ENCODE peak calls at places on chromosomes 7 and 10, in eight cellular contexts. One of them, this sample, is unnamed.

GRCh38 chr7:23808421-23808820 is 98.4 kb downstream of the STK31 start:
- DNase-seq in heart right ventricle: no peak
- DNase-seq in testis: no peak
- DNase-seq in omental fat pad: no peak
- DNase-seq in A549: no peak
- DNase-seq in Panc1: no peak
- DNase-seq in ovary: no peak
- DNase-seq in IMR-90: no peak
- DNase-seq in this sample: no peak

GRCh38 chr7:70797109-70797514 is 334.8 kb upstream of the GALNT17 start:
- DNase-seq in testis: no peak
- DNase-seq in ovary: no peak
- DNase-seq in A549: no peak
- DNase-seq in heart right ventricle: no peak
- DNase-seq in Panc1: no peak
- DNase-seq in omental fat pad: no peak
- DNase-seq in IMR-90: no peak
- DNase-seq in this sample: no peak

GRCh38 chr7:121160150-121161008 is 168.4 kb upstream of the WNT16 start:
- DNase-seq in ovary: no peak
- DNase-seq in IMR-90: no peak
- DNase-seq in omental fat pad: no peak
- DNase-seq in testis: no peak
- DNase-seq in A549: no peak
- DNase-seq in Panc1: no peak
- DNase-seq in heart right ventricle: no peak
- DNase-seq in this sample: no peak

GRCh38 chr10:118958984-118959916 is 70.3 kb upstream of the NANOS1 start:
- DNase-seq in omental fat pad: no peak
- DNase-seq in A549: peak; percentile 61
- DNase-seq in IMR-90: peak; percentile 25
- DNase-seq in ovary: no peak
- DNase-seq in Panc1: no peak
- DNase-seq in testis: peak; percentile 88
- DNase-seq in heart right ventricle: peak; percentile 53
- DNase-seq in this sample: peak; percentile 66

GRCh38 chr7:78383096-78383495 is 584.5 kb downstream of the PHTF2 start:
- DNase-seq in A549: no peak
- DNase-seq in omental fat pad: no peak
- DNase-seq in Panc1: no peak
- DNase-seq in testis: no peak
- DNase-seq in IMR-90: no peak
- DNase-seq in heart right ventricle: no peak
- DNase-seq in ovary: no peak
- DNase-seq in this sample: no peak

GRCh38 chr7:32522746-32523145 is 27.5 kb downstream of the AVL9 start:
- DNase-seq in heart right ventricle: no peak
- DNase-seq in ovary: no peak
- DNase-seq in IMR-90: no peak
- DNase-seq in testis: no peak
- DNase-seq in Panc1: no peak
- DNase-seq in A549: no peak
- DNase-seq in omental fat pad: no peak
- DNase-seq in this sample: no peak

GRCh38 chr7:55570939-55571338 is 1.4 kb downstream of the VOPP1 start:
- DNase-seq in A549: no peak
- DNase-seq in testis: no peak
- DNase-seq in IMR-90: peak; percentile 84
- DNase-seq in Panc1: no peak
- DNase-seq in heart right ventricle: no peak
- DNase-seq in ovary: no peak
- DNase-seq in omental fat pad: no peak
- DNase-seq in this sample: no peak

GRCh38 chr10:5829267-5829666 is 16.0 kb upstream of the GDI2 start:
- DNase-seq in IMR-90: no peak
- DNase-seq in A549: no peak
- DNase-seq in Panc1: no peak
- DNase-seq in ovary: no peak
- DNase-seq in testis: no peak
- DNase-seq in omental fat pad: no peak
- DNase-seq in heart right ventricle: no peak
- DNase-seq in this sample: no peak

GRCh38 chr10:19788075-19788686 is 28.1 kb upstream of the PLXDC2 start:
- DNase-seq in A549: no peak
- DNase-seq in omental fat pad: peak; percentile 28
- DNase-seq in Panc1: peak; percentile 25
- DNase-seq in IMR-90: peak; percentile 73
- DNase-seq in ovary: no peak
- DNase-seq in heart right ventricle: no peak
- DNase-seq in testis: peak; percentile 76
- DNase-seq in this sample: no peak

GRCh38 chr10:114683593-114683992 is 25.5 kb upstream of the ABLIM1 start:
- DNase-seq in testis: no peak
- DNase-seq in A549: no peak
- DNase-seq in Panc1: no peak
- DNase-seq in IMR-90: no peak
- DNase-seq in heart right ventricle: peak; percentile 25
- DNase-seq in omental fat pad: no peak
- DNase-seq in ovary: no peak
- DNase-seq in this sample: no peak

GRCh38 chr10:63229192-63229591 is 96.1 kb downstream of the NRBF2 start:
- DNase-seq in ovary: no peak
- DNase-seq in A549: no peak
- DNase-seq in IMR-90: no peak
- DNase-seq in testis: no peak
- DNase-seq in Panc1: no peak
- DNase-seq in omental fat pad: no peak
- DNase-seq in heart right ventricle: no peak
- DNase-seq in this sample: no peak

GRCh38 chr7:75892634-75893272 is 13.9 kb downstream of the RHBDD2 start:
- DNase-seq in omental fat pad: no peak
- DNase-seq in A549: no peak
- DNase-seq in IMR-90: peak; percentile 26
- DNase-seq in ovary: peak; percentile 53
- DNase-seq in Panc1: no peak
- DNase-seq in testis: peak; percentile 80
- DNase-seq in heart right ventricle: peak; percentile 50
- DNase-seq in this sample: no peak

GRCh38 chr7:156895024-156895780 is 2.2 kb upstream of the LMBR1 start:
- DNase-seq in IMR-90: no peak
- DNase-seq in heart right ventricle: no peak
- DNase-seq in testis: no peak
- DNase-seq in A549: no peak
- DNase-seq in omental fat pad: no peak
- DNase-seq in ovary: no peak
- DNase-seq in Panc1: no peak
- DNase-seq in this sample: no peak

DNA sequence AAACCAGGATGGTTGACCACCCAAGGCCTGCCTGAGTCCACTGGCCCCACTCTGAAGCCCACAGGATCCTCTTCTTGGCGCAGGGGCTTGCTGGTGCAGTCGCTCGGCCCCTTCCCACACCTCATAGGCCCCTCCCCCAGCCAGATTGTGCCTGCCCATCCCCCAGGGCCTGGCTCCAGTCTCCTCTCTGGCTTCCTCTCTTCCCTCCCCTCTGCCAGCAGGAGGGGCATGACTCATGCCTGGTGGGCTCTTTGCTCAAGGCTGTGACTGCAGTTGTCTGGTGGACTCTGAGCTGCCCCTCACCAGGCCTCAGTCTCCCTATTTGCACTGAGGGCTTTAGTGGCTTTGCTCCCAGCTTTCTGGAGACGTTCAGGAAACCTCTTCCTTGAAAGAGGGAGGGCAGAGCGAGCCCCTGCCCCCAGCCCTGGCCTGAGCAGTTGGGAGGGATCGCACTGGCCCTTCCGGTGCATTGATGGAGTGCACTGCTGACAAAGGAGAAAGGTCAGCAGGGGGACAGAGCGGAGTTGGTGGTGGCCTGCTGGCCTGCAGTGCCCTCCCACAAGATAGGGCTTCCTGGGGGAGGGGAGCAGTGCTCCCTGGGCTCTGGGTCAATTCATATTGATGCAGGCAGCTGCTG is 60.7 kb downstream of the ZMIZ1 start:
- DNase-seq in A549: peak; percentile 63
- DNase-seq in testis: no peak
- DNase-seq in IMR-90: peak; percentile 68
- DNase-seq in omental fat pad: no peak
- DNase-seq in Panc1: no peak
- DNase-seq in ovary: peak; percentile 71
- DNase-seq in heart right ventricle: no peak
- DNase-seq in this sample: peak; percentile 78
- TF ChIP-seq CTCF in A549: no peak
- TF ChIP-seq CTCF in testis: no peak
- TF ChIP-seq CTCF in IMR-90: peak; percentile 26
- TF ChIP-seq CTCF in omental fat pad: no peak
- TF ChIP-seq CTCF in Panc1: no peak
- TF ChIP-seq CTCF in ovary: no peak
- TF ChIP-seq CTCF in heart right ventricle: peak; percentile 15
- TF ChIP-seq CTCF in this sample: peak; percentile 23

GRCh38 chr10:9302142-9302746 is 1247.8 kb downstream of the GATA3 start:
- DNase-seq in ovary: no peak
- DNase-seq in testis: no peak
- DNase-seq in A549: peak; percentile 16
- DNase-seq in Panc1: peak; percentile 39
- DNase-seq in IMR-90: peak; percentile 53
- DNase-seq in omental fat pad: no peak
- DNase-seq in heart right ventricle: no peak
- DNase-seq in this sample: no peak

GRCh38 chr10:9299966-9300365 is 1245.5 kb downstream of the GATA3 start:
- DNase-seq in heart right ventricle: no peak
- DNase-seq in testis: no peak
- DNase-seq in A549: no peak
- DNase-seq in Panc1: no peak
- DNase-seq in IMR-90: no peak
- DNase-seq in ovary: no peak
- DNase-seq in omental fat pad: no peak
- DNase-seq in this sample: no peak

GRCh38 chr10:9301554-9301953 is 1247.1 kb downstream of the GATA3 start:
- DNase-seq in ovary: no peak
- DNase-seq in IMR-90: no peak
- DNase-seq in omental fat pad: no peak
- DNase-seq in Panc1: no peak
- DNase-seq in A549: no peak
- DNase-seq in testis: no peak
- DNase-seq in heart right ventricle: no peak
- DNase-seq in this sample: no peak

GRCh38 chr10:9301148-9301547 is 1246.7 kb downstream of the GATA3 start:
- DNase-seq in A549: no peak
- DNase-seq in IMR-90: no peak
- DNase-seq in heart right ventricle: no peak
- DNase-seq in Panc1: no peak
- DNase-seq in omental fat pad: no peak
- DNase-seq in ovary: no peak
- DNase-seq in testis: no peak
- DNase-seq in this sample: no peak

DNA sequence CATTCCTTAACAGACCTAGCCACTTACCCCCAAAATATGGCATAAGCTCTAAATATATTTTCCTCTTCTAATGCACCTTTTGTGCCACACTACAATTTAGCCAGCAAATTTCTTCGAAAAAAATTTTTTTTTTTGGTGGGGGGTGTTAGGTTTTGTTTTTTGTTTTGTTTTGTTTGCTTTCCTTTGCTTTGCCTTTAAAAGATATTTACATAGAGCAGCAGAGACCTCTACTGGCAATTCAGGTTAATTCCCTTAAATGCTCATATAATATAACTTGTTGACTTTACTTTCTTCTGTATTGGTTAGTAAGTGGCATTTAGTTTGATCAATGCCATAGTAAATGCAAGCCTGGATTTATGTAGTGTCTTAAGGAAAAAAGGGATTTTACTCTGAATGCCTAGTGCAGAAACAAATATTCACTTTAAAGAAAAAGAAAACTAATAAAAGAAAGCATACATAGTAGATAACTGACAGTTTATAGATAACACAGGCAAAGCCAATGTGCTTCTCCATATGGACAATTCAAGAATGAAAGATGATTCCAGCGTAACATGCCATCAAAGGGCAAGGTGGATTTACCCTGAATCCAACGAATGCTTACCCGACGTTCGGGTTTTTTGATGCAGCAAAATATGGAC is 1250.6 kb downstream of the GATA3 start:
- DNase-seq in omental fat pad: no peak
- DNase-seq in IMR-90: peak; percentile 19
- DNase-seq in testis: no peak
- DNase-seq in A549: no peak
- DNase-seq in Panc1: no peak
- DNase-seq in heart right ventricle: no peak
- DNase-seq in ovary: no peak
- DNase-seq in this sample: no peak
- TF ChIP-seq CTCF in omental fat pad: no peak
- TF ChIP-seq CTCF in IMR-90: peak; percentile 55
- TF ChIP-seq CTCF in testis: no peak
- TF ChIP-seq CTCF in A549: peak; percentile 74
- TF ChIP-seq CTCF in Panc1: peak; percentile 61
- TF ChIP-seq CTCF in heart right ventricle: peak; percentile 35
- TF ChIP-seq CTCF in ovary: no peak
- TF ChIP-seq CTCF in this sample: peak; percentile 77

GRCh38 chr10:69786791-69787190 is 14.9 kb upstream of the COL13A1 start:
- DNase-seq in heart right ventricle: no peak
- DNase-seq in IMR-90: peak; percentile 56
- DNase-seq in testis: no peak
- DNase-seq in A549: no peak
- DNase-seq in omental fat pad: no peak
- DNase-seq in Panc1: no peak
- DNase-seq in ovary: no peak
- DNase-seq in this sample: no peak

GRCh38 chr10:69789164-69789576 is 12.5 kb upstream of the COL13A1 start:
- DNase-seq in omental fat pad: no peak
- DNase-seq in heart right ventricle: no peak
- DNase-seq in Panc1: no peak
- DNase-seq in IMR-90: no peak
- DNase-seq in A549: no peak
- DNase-seq in testis: no peak
- DNase-seq in ovary: no peak
- DNase-seq in this sample: no peak

GRCh38 chr10:69780070-69780469 is 21.6 kb upstream of the COL13A1 start:
- DNase-seq in ovary: no peak
- DNase-seq in omental fat pad: no peak
- DNase-seq in IMR-90: no peak
- DNase-seq in A549: no peak
- DNase-seq in testis: no peak
- DNase-seq in heart right ventricle: no peak
- DNase-seq in Panc1: no peak
- DNase-seq in this sample: no peak

GRCh38 chr10:69787681-69788080 is 14.0 kb upstream of the COL13A1 start:
- DNase-seq in heart right ventricle: no peak
- DNase-seq in IMR-90: no peak
- DNase-seq in Panc1: no peak
- DNase-seq in A549: no peak
- DNase-seq in ovary: no peak
- DNase-seq in testis: no peak
- DNase-seq in omental fat pad: no peak
- DNase-seq in this sample: no peak

GRCh38 chr10:69783515-69783914 is 18.2 kb upstream of the COL13A1 start:
- DNase-seq in A549: no peak
- DNase-seq in IMR-90: no peak
- DNase-seq in Panc1: no peak
- DNase-seq in omental fat pad: no peak
- DNase-seq in ovary: no peak
- DNase-seq in testis: no peak
- DNase-seq in heart right ventricle: no peak
- DNase-seq in this sample: no peak
- TF ChIP-seq CTCF in A549: no peak
- TF ChIP-seq CTCF in IMR-90: no peak
- TF ChIP-seq CTCF in Panc1: peak; percentile 22
- TF ChIP-seq CTCF in omental fat pad: no peak
- TF ChIP-seq CTCF in ovary: no peak
- TF ChIP-seq CTCF in testis: no peak
- TF ChIP-seq CTCF in heart right ventricle: no peak
- TF ChIP-seq CTCF in this sample: no peak

GRCh38 chr10:22335204-22335956 is 9.9 kb upstream of the SPAG6 start:
- DNase-seq in testis: peak; percentile 69
- DNase-seq in omental fat pad: no peak
- DNase-seq in heart right ventricle: peak; percentile 37
- DNase-seq in ovary: peak; percentile 51
- DNase-seq in IMR-90: peak; percentile 52
- DNase-seq in Panc1: no peak
- DNase-seq in A549: peak; percentile 52
- DNase-seq in this sample: no peak
- TF ChIP-seq CTCF in testis: peak; percentile 38
- TF ChIP-seq CTCF in omental fat pad: no peak
- TF ChIP-seq CTCF in heart right ventricle: peak; percentile 25
- TF ChIP-seq CTCF in ovary: no peak
- TF ChIP-seq CTCF in IMR-90: no peak
- TF ChIP-seq CTCF in Panc1: no peak
- TF ChIP-seq CTCF in A549: no peak
- TF ChIP-seq CTCF in this sample: peak; percentile 63

This sample was measured in type B pancreatic cell.